ENCODE peak calls at places on chromosomes 7 and 10, in eight cellular contexts. P is NCI-H1092, J is right cardiac atrium, C is Right ventricle myocardium superior, H is GM03348, W is RCC 7860, T is MV-4-11, Y is OCI-LY7. N is an unnamed sample.

GRCh38 chr10:11302181-11302580 is 284.5 kb downstream of the CELF2 start:
- DNase-seq in P (no peak), J (no peak), C (no peak), H (no peak), W (no peak), T (no peak), Y (no peak), N (no peak)

GRCh38 chr10:73886625-73887024 is 12.3 kb upstream of the CAMK2G start:
- DNase-seq in P (no peak), J (no peak), C (no peak), H (no peak), W (peak), T (no peak), Y (no peak), N (no peak)

GRCh38 chr10:71396714-71397339 is at the start of gene CDH23:
- DNase-seq in P (no peak), J (peak), C (peak), H (no peak), W (no peak), T (no peak), Y (no peak), N (no peak)

GRCh38 chr7:20107582-20107981 is 109.6 kb downstream of the MACC1 start:
- DNase-seq in P (no peak), J (no peak), C (no peak), H (peak), W (no peak), T (no peak), Y (no peak), N (no peak)

GRCh38 chr10:90857635-90858488 is at the start of gene HTR7:
- DNase-seq in P (peak), J (peak), C (peak), H (peak), W (no peak), T (peak), Y (peak), N (peak)

GRCh38 chr7:85456254-85456653 is 269.4 kb upstream of the SEMA3D start:
- DNase-seq in P (no peak), J (no peak), C (no peak), H (no peak), W (no peak), T (no peak), Y (no peak), N (no peak)

GRCh38 chr7:2970907-2971306 is 72.8 kb downstream of the CARD11 start:
- DNase-seq in P (no peak), J (no peak), C (no peak), H (no peak), W (no peak), T (no peak), Y (no peak), N (no peak)

GRCh38 chr10:71010730-71011129 is 122.4 kb upstream of the PCBD1 start:
- DNase-seq in P (no peak), J (no peak), C (no peak), H (no peak), W (no peak), T (no peak), Y (no peak), N (no peak)

GRCh38 chr7:152486968-152487367 is 51.2 kb upstream of the KMT2C start:
- DNase-seq in P (no peak), J (no peak), C (no peak), H (no peak), W (no peak), T (no peak), Y (no peak), N (no peak)

GRCh38 chr10:89697946-89698345 is 3.4 kb upstream of the KIF20B start:
- DNase-seq in P (no peak), J (no peak), C (no peak), H (no peak), W (no peak), T (no peak), Y (no peak), N (no peak)

GRCh38 chr7:2833087-2833910 is 10.8 kb downstream of the GNA12 start:
- DNase-seq in P (no peak), J (no peak), C (no peak), H (no peak), W (no peak), T (no peak), Y (no peak), N (no peak)

GRCh38 chr10:78805176-78805575 is 263.6 kb upstream of the ZMIZ1 start:
- DNase-seq in P (no peak), J (peak), C (peak), H (peak), W (peak), T (no peak), Y (no peak), N (no peak)

GRCh38 chr7:33739286-33739685 is 166.1 kb upstream of the BMPER start:
- DNase-seq in P (no peak), J (no peak), C (no peak), H (no peak), W (no peak), T (no peak), Y (no peak), N (no peak)

GRCh38 chr10:48684792-48685651 is at the start of gene WDFY4:
- DNase-seq in P (no peak), J (no peak), C (peak), H (no peak), W (no peak), T (peak), Y (peak), N (no peak)

GRCh38 chr7:156274557-156274956 is 366.0 kb upstream of the RNF32 start:
- DNase-seq in P (no peak), J (no peak), C (no peak), H (no peak), W (no peak), T (no peak), Y (no peak), N (no peak)

GRCh38 chr10:128499956-128500355 is 373.7 kb upstream of the MKI67 start:
- DNase-seq in P (no peak), J (no peak), C (no peak), H (no peak), W (no peak), T (no peak), Y (no peak), N (no peak)

GRCh38 chr10:113480828-113481502 is 71.9 kb upstream of the HABP2 start:
- DNase-seq in P (peak), J (no peak), C (no peak), H (no peak), W (no peak), T (no peak), Y (no peak), N (no peak)

GRCh38 chr10:3709456-3709855 is 75.6 kb downstream of the KLF6 start:
- DNase-seq in P (no peak), J (no peak), C (no peak), H (no peak), W (no peak), T (no peak), Y (no peak), N (no peak)

GRCh38 chr7:18179058-18179457 is 151.4 kb upstream of the PRPS1L1 start:
- DNase-seq in P (no peak), J (no peak), C (no peak), H (no peak), W (no peak), T (peak), Y (no peak), N (no peak)

GRCh38 chr7:106723398-106723797 is 62.4 kb upstream of the CCDC71L start:
- DNase-seq in P (no peak), J (no peak), C (no peak), H (no peak), W (no peak), T (no peak), Y (no peak), N (no peak)

GRCh38 chr10:72295330-72295910 is 21.7 kb downstream of the DDIT4 start:
- DNase-seq in P (no peak), J (peak), C (no peak), H (no peak), W (no peak), T (no peak), Y (no peak), N (no peak)

GRCh38 chr7:30082686-30083085 is 52.1 kb upstream of the MTURN start:
- DNase-seq in P (no peak), J (no peak), C (no peak), H (peak), W (no peak), T (no peak), Y (no peak), N (no peak)

GRCh38 chr7:1062296-1063294 is 18.2 kb downstream of the GPR146 start:
- DNase-seq in P (no peak), J (no peak), C (peak), H (no peak), W (no peak), T (peak), Y (peak), N (no peak)

GRCh38 chr10:33509231-33509871 is 174.9 kb upstream of the NRP1 start:
- DNase-seq in P (no peak), J (peak), C (peak), H (peak), W (peak), T (peak), Y (no peak), N (no peak)